ENCODE peak calls at places on chromosome 2, in four cellular contexts. One of them, this sample, is unnamed.

GRCh38 chr2:26671691-26672090 is 20.8 kb upstream of the KCNK3 start:
- DNase-seq in GM04504: no peak
- DNase-seq in sciatic nerve: no peak
- DNase-seq in A172: no peak
- DNase-seq in this sample: no peak

GRCh38 chr2:165610591-165611029 is 141.1 kb downstream of the CSRNP3 start:
- DNase-seq in A172: no peak
- DNase-seq in GM04504: no peak
- DNase-seq in sciatic nerve: no peak
- DNase-seq in this sample: no peak

GRCh38 chr2:128322651-128323491 is 4.2 kb upstream of the HS6ST1 start:
- DNase-seq in GM04504: no peak
- DNase-seq in sciatic nerve: peak
- DNase-seq in A172: no peak
- DNase-seq in this sample: no peak

GRCh38 chr2:172600644-172601043 is 44.8 kb downstream of the PDK1 start:
- DNase-seq in A172: no peak
- DNase-seq in sciatic nerve: no peak
- DNase-seq in GM04504: no peak
- DNase-seq in this sample: no peak

GRCh38 chr2:32942728-32943485 is 3.8 kb upstream of the LTBP1 start:
- DNase-seq in A172: no peak
- DNase-seq in GM04504: no peak
- DNase-seq in sciatic nerve: no peak
- DNase-seq in this sample: no peak

GRCh38 chr2:160257015-160257741 is 57.1 kb upstream of the ITGB6 start:
- DNase-seq in GM04504: no peak
- DNase-seq in A172: peak
- DNase-seq in sciatic nerve: no peak
- DNase-seq in this sample: peak

GRCh38 chr2:28588231-28588725 is 92.4 kb downstream of the PLB1 start:
- DNase-seq in A172: peak
- DNase-seq in sciatic nerve: peak
- DNase-seq in GM04504: no peak
- DNase-seq in this sample: no peak

GRCh38 chr2:216516730-216517350 is 18.2 kb downstream of the RPL37A start:
- DNase-seq in A172: no peak
- DNase-seq in sciatic nerve: no peak
- DNase-seq in GM04504: no peak
- DNase-seq in this sample: no peak

GRCh38 chr2:74893332-74893731 is 59.4 kb downstream of the HK2 start:
- DNase-seq in sciatic nerve: no peak
- DNase-seq in A172: peak
- DNase-seq in GM04504: peak
- DNase-seq in this sample: peak

GRCh38 chr2:231632559-231633142 is 40.0 kb downstream of the TEX44 start:
- DNase-seq in A172: no peak
- DNase-seq in sciatic nerve: no peak
- DNase-seq in GM04504: no peak
- DNase-seq in this sample: no peak

GRCh38 chr2:191178806-191179514 is 28.2 kb upstream of the STAT4 start:
- DNase-seq in A172: no peak
- DNase-seq in GM04504: no peak
- DNase-seq in sciatic nerve: peak
- DNase-seq in this sample: no peak

GRCh38 chr2:198930170-198930569 is 527.6 kb downstream of the SATB2 start:
- DNase-seq in A172: peak
- DNase-seq in sciatic nerve: no peak
- DNase-seq in GM04504: no peak
- DNase-seq in this sample: no peak

GRCh38 chr2:230269715-230270114 is 44.2 kb downstream of the SP140 start:
- DNase-seq in sciatic nerve: no peak
- DNase-seq in A172: no peak
- DNase-seq in GM04504: no peak
- DNase-seq in this sample: no peak